ENCODE peak calls at places on chromosomes 13 and 19, in nine cellular contexts. Q is lower lobe of right lung, C is cardiac muscle cell, W is foreskin keratinocyte, R is fibroblast of lung, M is ovary, H is tibial nerve, T is colonic mucosa, I is breast epithelium. V is an unnamed sample.

GRCh38 chr13:46051958-46052313 is 610 bp downstream of the ZC3H13 start:
- DNase-seq in Q (no peak), C (no peak), W (no peak), R (no peak), M (no peak), H (no peak), T (no peak), I (no peak), V (no peak)

GRCh38 chr19:7847664-7848063 is 17.6 kb downstream of the EVI5L start:
- DNase-seq in Q (no peak), C (no peak), W (no peak), R (no peak), M (peak; percentile 17), H (no peak), T (no peak), I (no peak), V (no peak)

GRCh38 chr19:55166530-55167268 is at the start of gene DNAAF3:
- DNase-seq in Q (peak; percentile 94), C (peak; percentile 98), W (peak; percentile 94), R (peak; percentile 95), M (peak; percentile 85), H (peak; percentile 41), T (peak; percentile 95), I (peak; percentile 98), V (peak; percentile 98)

GRCh38 chr19:58317481-58318072 is 9.2 kb upstream of the ZSCAN22 start:
- DNase-seq in Q (no peak), C (peak; percentile 64), W (no peak), R (peak; percentile 47), M (no peak), H (no peak), T (no peak), I (no peak), V (peak; percentile 11)

GRCh38 chr13:98976941-98977340 is 923 bp downstream of the DOCK9 start:
- DNase-seq in Q (no peak), C (peak; percentile 48), W (no peak), R (peak; percentile 71), M (no peak), H (no peak), T (no peak), I (no peak), V (no peak)

GRCh38 chr19:34246340-34246739 is 8.0 kb upstream of the GARRE1 start:
- DNase-seq in Q (no peak), C (peak; percentile 52), W (no peak), R (no peak), M (no peak), H (no peak), T (no peak), I (no peak), V (no peak)

GRCh38 chr13:46721054-46721453 is 75.9 kb downstream of the ESD start:
- DNase-seq in Q (no peak), C (peak; percentile 68), W (no peak), R (peak; percentile 29), M (peak; percentile 47), H (no peak), T (peak; percentile 48), I (no peak), V (peak; percentile 56)

GRCh38 chr13:96947343-96947910 is 46.8 kb downstream of the OXGR1 start:
- DNase-seq in Q (no peak), C (no peak), W (no peak), R (no peak), M (no peak), H (no peak), T (no peak), I (no peak), V (no peak)

GRCh38 chr19:50479761-50480251 is 3.2 kb upstream of the GARIN5A start:
- DNase-seq in Q (no peak), C (no peak), W (no peak), R (no peak), M (no peak), H (no peak), T (no peak), I (no peak), V (no peak)

GRCh38 chr13:40109324-40109958 is 454.0 kb downstream of the COG6 start:
- DNase-seq in Q (no peak), C (peak; percentile 95), W (peak; percentile 97), R (peak; percentile 98), M (no peak), H (no peak), T (no peak), I (no peak), V (peak; percentile 96)

GRCh38 chr19:31905980-31906948 is 439.1 kb upstream of the ZNF507 start:
- DNase-seq in Q (peak; percentile 49), C (peak; percentile 62), W (no peak), R (no peak), M (no peak), H (peak; percentile 32), T (no peak), I (no peak), V (no peak)

GRCh38 chr13:78759704-78760103 is 100.7 kb upstream of the OBI1 start:
- DNase-seq in Q (no peak), C (no peak), W (no peak), R (no peak), M (no peak), H (no peak), T (no peak), I (no peak), V (no peak)

GRCh38 chr19:17777840-17778620 is 16.9 kb upstream of the B3GNT3 start:
- DNase-seq in Q (peak; percentile 88), C (peak; percentile 64), W (no peak), R (peak; percentile 25), M (peak; percentile 62), H (no peak), T (peak; percentile 96), I (no peak), V (peak; percentile 61)

GRCh38 chr19:51320258-51320657 is 8.8 kb downstream of the IGLON5 start:
- DNase-seq in Q (no peak), C (peak; percentile 20), W (no peak), R (no peak), M (peak; percentile 40), H (no peak), T (no peak), I (no peak), V (no peak)

GRCh38 chr13:39105110-39105509 is 66.9 kb downstream of the NHLRC3 start:
- DNase-seq in Q (no peak), C (peak; percentile 32), W (no peak), R (no peak), M (no peak), H (no peak), T (peak; percentile 25), I (no peak), V (no peak)

GRCh38 chr19:6528544-6529121 is 2.2 kb upstream of the TNFSF9 start:
- DNase-seq in Q (peak; percentile 57), C (peak; percentile 59), W (no peak), R (no peak), M (no peak), H (no peak), T (peak; percentile 43), I (no peak), V (no peak)

GRCh38 chr13:75771818-75772217 is 135.7 kb downstream of the LMO7 start:
- DNase-seq in Q (no peak), C (peak; percentile 62), W (peak; percentile 77), R (peak; percentile 93), M (no peak), H (no peak), T (no peak), I (no peak), V (peak; percentile 43)

GRCh38 chr13:41520699-41521630 is 63.6 kb downstream of the RGCC start:
- DNase-seq in Q (no peak), C (peak; percentile 30), W (no peak), R (peak; percentile 19), M (no peak), H (no peak), T (no peak), I (no peak), V (no peak)

GRCh38 chr13:51728972-51729371 is 75.0 kb downstream of the DHRS12 start:
- DNase-seq in Q (no peak), C (peak; percentile 91), W (peak; percentile 61), R (peak; percentile 87), M (no peak), H (no peak), T (no peak), I (no peak), V (peak; percentile 75)

DNA sequence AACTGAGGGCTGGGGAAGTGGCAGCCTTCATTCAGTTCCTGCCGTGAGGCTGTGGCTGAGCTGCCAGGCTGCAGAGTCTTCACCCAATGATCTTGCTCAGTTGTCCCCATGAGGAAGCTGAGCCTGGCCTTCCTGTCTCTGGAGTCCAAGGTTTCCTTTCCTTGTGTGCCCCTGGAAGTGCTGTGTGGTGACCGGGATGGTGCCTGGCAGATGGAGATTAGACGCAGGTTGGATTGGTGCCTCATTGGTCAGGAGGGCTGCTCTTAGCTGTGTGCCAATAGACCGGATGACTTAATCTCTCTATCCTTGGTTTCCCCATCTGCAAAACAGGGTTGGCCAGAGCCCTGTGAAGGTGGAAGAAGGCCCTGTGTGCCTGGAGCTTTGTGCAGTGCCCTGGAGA is 24.6 kb downstream of the DNM2 start:
- DNase-seq in Q (no peak), C (no peak), W (no peak), R (no peak), M (no peak), H (no peak), T (peak; percentile 64), I (no peak), V (no peak)
- H3K27ac ChIP-seq in Q (peak overlapping the region; percentile 60), C (no peak overlapping the region), W (no peak overlapping the region), R (no peak overlapping the region), M (no peak overlapping the region), H (peak overlapping the region; percentile 67), T (peak overlapping the region; percentile 95), I (no peak overlapping the region), V (no peak overlapping the region)

GRCh38 chr19:1251503-1252220 is 3.3 kb downstream of the MIDN start:
- DNase-seq in Q (no peak), C (no peak), W (no peak), R (no peak), M (peak; percentile 74), H (no peak), T (no peak), I (no peak), V (no peak)
- H3K27ac ChIP-seq in Q (peak overlapping the region; percentile 98), C (peak overlapping the region; percentile 91), W (peak overlapping the region; percentile 80), R (peak overlapping the region; percentile 97), M (peak overlapping the region; percentile 87), H (peak overlapping the region; percentile 94), T (peak overlapping the region; percentile 99), I (peak overlapping the region; percentile 99), V (peak overlapping the region; percentile 87)

GRCh38 chr13:89372193-89372592 is 1701.0 kb downstream of the SLITRK5 start:
- DNase-seq in Q (no peak), C (no peak), W (no peak), R (no peak), M (no peak), H (no peak), T (no peak), I (no peak), V (no peak)
- H3K27ac ChIP-seq in Q (no peak overlapping the region), C (no peak overlapping the region), W (no peak overlapping the region), R (no peak overlapping the region), M (no peak overlapping the region), H (no peak overlapping the region), T (no peak overlapping the region), I (no peak overlapping the region), V (no peak overlapping the region)

DNA sequence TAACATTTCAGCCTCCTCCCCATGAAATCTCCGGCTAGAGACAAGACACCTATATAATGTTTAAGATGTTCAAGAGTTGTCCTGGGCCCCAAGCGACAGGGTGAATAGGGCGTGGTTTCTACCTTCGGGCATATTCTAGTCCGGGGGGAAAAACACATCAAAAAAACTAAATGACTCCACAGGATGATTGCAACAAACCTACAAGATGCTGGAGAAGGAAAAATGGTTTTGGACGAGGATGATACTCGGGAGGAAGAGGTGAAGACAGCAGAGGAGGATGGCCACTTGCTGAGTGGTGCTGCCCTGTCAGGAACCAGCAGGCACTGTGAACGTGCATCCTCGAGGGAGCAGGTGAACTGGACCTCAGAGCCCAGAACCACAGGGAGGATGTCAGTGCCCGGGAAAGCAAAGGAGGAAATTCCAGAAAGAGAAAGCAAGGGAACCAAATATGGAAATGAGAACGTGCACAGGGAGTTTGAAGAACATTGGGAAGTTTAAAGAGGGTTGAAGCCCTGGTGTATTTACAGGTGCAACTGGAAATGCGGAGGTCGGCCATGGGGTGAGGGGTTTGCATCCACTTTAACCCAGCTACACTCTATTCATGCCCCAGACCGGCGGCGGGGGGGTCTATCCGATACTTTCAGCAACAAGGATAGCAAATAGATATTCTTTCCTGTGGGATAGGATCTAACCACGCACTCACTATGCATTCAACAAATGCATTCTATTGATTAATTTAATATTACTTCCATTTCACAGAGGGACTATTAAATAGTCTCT is 50.6 kb downstream of the COL4A1 start:
- DNase-seq in Q (no peak), C (no peak), W (no peak), R (no peak), M (no peak), H (no peak), T (no peak), I (no peak), V (no peak)
- H3K27ac ChIP-seq in Q (no peak overlapping the region), C (no peak overlapping the region), W (no peak overlapping the region), R (no peak overlapping the region), M (no peak overlapping the region), H (peak overlapping the region; percentile 7), T (no peak overlapping the region), I (peak overlapping the region; percentile 54), V (no peak overlapping the region)

V was measured in brain microvascular endothelial cell.